ENCODE peak calls at places on chromosomes 5 and 9, in six cellular contexts. O is GM04504; M is activated CD4-positive, alpha-beta T cell treated with anti-CD3 and anti-CD28 coated beads, Interleukin-2, amount 50 U/mL, for 24 hours; J is AG20443; C is uterus; G is stimulated activated CD4-positive, alpha-beta T cell treated with anti-CD3 and anti-CD28 coated beads, Interleukin-2, amount 100 ng/mL, for 48 hours. S is an unnamed sample.

GRCh38 chr5:53681079-53681478 is 120.6 kb downstream of the NDUFS4 start:
- DNase-seq in M (no peak), C (no peak), J (no peak), O (no peak), G (no peak), S (no peak)

GRCh38 chr9:94757158-94757557 is 30.7 kb downstream of the AOPEP start:
- DNase-seq in C (no peak), M (no peak), J (peak; percentile 76), G (no peak), O (peak; percentile 28), S (no peak)

GRCh38 chr9:33893861-33894260 is 76.9 kb downstream of the UBE2R2 start:
- DNase-seq in J (no peak), C (no peak), M (no peak), G (no peak), O (no peak), S (no peak)

GRCh38 chr9:36208521-36209253 is 18.0 kb downstream of the CLTA start:
- DNase-seq in J (peak; percentile 38), M (no peak), O (no peak), G (no peak), C (no peak), S (no peak)

GRCh38 chr9:90966475-90967150 is 165.0 kb downstream of the SYK start:
- DNase-seq in G (peak; percentile 45), C (no peak), J (peak; percentile 48), O (no peak), M (no peak), S (no peak)

GRCh38 chr5:127785098-127785927 is 82.1 kb downstream of the CCDC192 start:
- DNase-seq in G (no peak), J (peak; percentile 65), O (no peak), C (no peak), M (no peak), S (no peak)

GRCh38 chr9:125472926-125473701 is 211.5 kb downstream of the GAPVD1 start:
- DNase-seq in M (no peak), O (no peak), G (no peak), J (peak; percentile 56), C (peak; percentile 64), S (no peak)

GRCh38 chr5:90563161-90563560 is 4.6 kb downstream of the ADGRV1 start:
- DNase-seq in C (no peak), M (no peak), O (no peak), J (no peak), G (no peak), S (no peak)

GRCh38 chr5:92687793-92688467 is 893.1 kb downstream of the NR2F1-AS1 start:
- DNase-seq in O (peak; percentile 13), C (no peak), M (no peak), J (peak; percentile 48), G (no peak), S (no peak)

GRCh38 chr5:45484781-45485180 is 211.4 kb downstream of the HCN1 start:
- DNase-seq in J (no peak), O (no peak), M (no peak), C (no peak), G (no peak), S (no peak)

GRCh38 chr9:126984969-126985368 is 70.4 kb downstream of the RALGPS1 start:
- DNase-seq in J (peak; percentile 33), C (no peak), G (no peak), O (no peak), M (no peak), S (peak; percentile 17)

GRCh38 chr5:177300971-177301370 is 2.5 kb downstream of the RAB24 start:
- DNase-seq in M (no peak), C (no peak), G (no peak), O (no peak), J (no peak), S (no peak)

GRCh38 chr9:106862115-106862945 is 636 bp upstream of the ZNF462 start:
- DNase-seq in M (no peak), G (no peak), J (peak; percentile 51), O (no peak), C (peak; percentile 39), S (no peak)

S was measured in body of pancreas.